ENCODE peak calls at places on chromosomes 1 and 21, in five cellular contexts. H is kidney, T is left ventricle myocardium inferior, G is endodermal cell, Y is left lung. L is an unnamed sample.

GRCh38 chr1:32724678-32725594 is 22.4 kb upstream of the SYNC start:
- DNase-seq in Y (no peak), T (peak), H (no peak), G (peak), L (peak)

GRCh38 chr1:8174807-8175206 is 143.1 kb upstream of the SLC45A1 start:
- DNase-seq in Y (no peak), H (no peak), G (no peak), T (no peak), L (no peak)

GRCh38 chr1:213415686-213416380 is 364.8 kb downstream of the RPS6KC1 start:
- DNase-seq in G (peak), T (no peak), H (no peak), Y (no peak), L (no peak)

GRCh38 chr1:27145934-27146354 is 9.0 kb downstream of the SLC9A1 start:
- DNase-seq in H (peak), T (no peak), Y (no peak), G (peak), L (peak)

GRCh38 chr1:155008015-155008941 is 5.7 kb downstream of the ZBTB7B start:
- DNase-seq in H (peak), G (no peak), T (peak), Y (peak), L (no peak)

GRCh38 chr1:10755977-10756521 is 40.4 kb downstream of the CASZ1 start:
- DNase-seq in H (peak), G (no peak), T (peak), Y (peak), L (peak)

GRCh38 chr1:111656093-111657017 is 36.8 kb downstream of the RAP1A start:
- DNase-seq in T (no peak), G (peak), H (no peak), Y (no peak), L (peak)

GRCh38 chr1:30774550-30775432 is 17.2 kb upstream of the LAPTM5 start:
- DNase-seq in G (no peak), H (peak), Y (no peak), T (no peak), L (no peak)

GRCh38 chr21:37408464-37409193 is 42.1 kb downstream of the DYRK1A start:
- DNase-seq in G (no peak), T (no peak), H (no peak), Y (no peak), L (no peak)

GRCh38 chr1:28369518-28370219 is at the start of gene PHACTR4:
- DNase-seq in Y (peak), T (peak), G (peak), H (peak), L (peak)

GRCh38 chr1:245363821-245364220 is 209.0 kb downstream of the KIF26B start:
- DNase-seq in G (no peak), H (no peak), T (no peak), Y (no peak), L (no peak)

GRCh38 chr1:19096036-19096833 is 113.8 kb downstream of the UBR4 start:
- DNase-seq in H (no peak), G (peak), Y (no peak), T (no peak), L (no peak)

GRCh38 chr1:118158918-118159317 is 26.1 kb downstream of the SPAG17 start:
- DNase-seq in Y (no peak), T (no peak), H (no peak), G (no peak), L (peak)

GRCh38 chr1:115377411-115377810 is 39.4 kb upstream of the NGF start:
- DNase-seq in H (no peak), Y (no peak), G (no peak), T (no peak), L (peak)

GRCh38 chr1:21105807-21106206 is 70.9 kb downstream of the EIF4G3 start:
- DNase-seq in H (no peak), T (no peak), G (no peak), Y (no peak), L (no peak)

GRCh38 chr1:8629241-8630091 is 188.0 kb downstream of the RERE start:
- DNase-seq in H (no peak), Y (no peak), G (no peak), T (no peak), L (peak)

GRCh38 chr1:203807211-203807610 is 11.8 kb downstream of the ZBED6 start:
- DNase-seq in T (no peak), G (no peak), H (no peak), Y (no peak), L (peak)

GRCh38 chr1:84944767-84945486 is 51.9 kb upstream of the LPAR3 start:
- DNase-seq in T (peak), G (peak), Y (no peak), H (no peak), L (peak)

GRCh38 chr1:42221952-42222606 is 57.5 kb upstream of the GUCA2A start:
- DNase-seq in T (no peak), H (no peak), Y (no peak), G (no peak), L (no peak)

GRCh38 chr1:34231441-34231840 is 54.7 kb downstream of the C1orf94 start:
- DNase-seq in G (no peak), Y (no peak), H (no peak), T (no peak), L (no peak)

GRCh38 chr1:182570611-182570970 is 18.5 kb downstream of the RNASEL start:
- DNase-seq in T (no peak), H (no peak), G (no peak), Y (no peak), L (no peak)

GRCh38 chr1:20111452-20111851 is 7.9 kb downstream of the PLA2G2D start:
- DNase-seq in Y (no peak), G (no peak), T (no peak), H (no peak), L (no peak)

GRCh38 chr1:26360051-26360806 is 6.3 kb upstream of the CRYBG2 start:
- DNase-seq in Y (no peak), T (no peak), G (peak), H (no peak), L (no peak)

GRCh38 chr1:203519053-203519770 is 25.3 kb downstream of the OPTC start:
- DNase-seq in H (no peak), T (no peak), G (peak), Y (no peak), L (no peak)

GRCh38 chr1:94697839-94698238 is 122.3 kb upstream of the SLC44A3 start:
- DNase-seq in T (no peak), H (no peak), Y (no peak), G (peak), L (no peak)

GRCh38 chr1:178632619-178633018 is 92.4 kb upstream of the RALGPS2 start:
- DNase-seq in Y (no peak), T (no peak), G (no peak), H (no peak), L (peak)
- H3K4me3 ChIP-seq in Y (no peak), T (no peak), G (no peak), H (no peak), L (no peak)

GRCh38 chr1:15341634-15342375 is 67.9 kb upstream of the EFHD2 start:
- DNase-seq in Y (no peak), T (no peak), G (no peak), H (no peak), L (peak)

GRCh38 chr1:15339580-15339979 is 70.1 kb upstream of the EFHD2 start:
- DNase-seq in T (no peak), G (no peak), H (no peak), Y (no peak), L (no peak)

GRCh38 chr1:15343099-15343498 is 66.6 kb upstream of the EFHD2 start:
- DNase-seq in Y (no peak), G (no peak), T (no peak), H (peak), L (no peak)

GRCh38 chr1:15342568-15342967 is 67.1 kb upstream of the EFHD2 start:
- DNase-seq in H (peak), T (no peak), Y (no peak), G (no peak), L (no peak)

DNA sequence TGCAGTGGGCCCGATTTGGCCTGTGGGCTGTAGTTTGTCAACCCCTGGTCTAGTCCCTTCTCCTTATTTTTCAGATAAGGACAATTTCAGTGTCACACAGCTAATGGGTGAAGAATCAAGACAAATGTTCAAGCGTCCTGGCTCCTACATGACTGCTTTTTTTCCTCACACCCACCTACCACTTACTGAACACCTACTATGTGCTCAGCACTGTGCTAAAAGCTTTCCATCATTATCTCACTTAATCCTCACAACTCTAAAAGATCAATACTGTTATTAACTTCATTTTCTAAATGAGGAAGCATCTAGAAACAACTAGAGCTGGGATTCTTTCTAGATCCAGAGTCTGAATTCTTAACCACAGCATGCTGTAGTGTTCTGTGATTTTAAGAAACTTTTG is 68.5 kb upstream of the EFHD2 start:
- DNase-seq in T (no peak), Y (no peak), H (no peak), G (no peak), L (no peak)
- TF ChIP-seq CTCF in T (no peak), Y (no peak), H (no peak), G (no peak), L (no peak)

GRCh38 chr1:15965228-15965767 is 10.6 kb downstream of the ZBTB17 start:
- DNase-seq in T (no peak), Y (no peak), H (peak), G (no peak), L (peak)

GRCh38 chr1:15963968-15964648 is 11.8 kb downstream of the ZBTB17 start:
- DNase-seq in G (no peak), H (no peak), T (no peak), Y (no peak), L (no peak)

GRCh38 chr1:15962671-15963362 is 13.1 kb downstream of the ZBTB17 start:
- DNase-seq in H (no peak), T (no peak), Y (no peak), G (no peak), L (no peak)

GRCh38 chr1:15962176-15962575 is 13.7 kb downstream of the ZBTB17 start:
- DNase-seq in H (no peak), Y (no peak), T (no peak), G (no peak), L (no peak)

DNA sequence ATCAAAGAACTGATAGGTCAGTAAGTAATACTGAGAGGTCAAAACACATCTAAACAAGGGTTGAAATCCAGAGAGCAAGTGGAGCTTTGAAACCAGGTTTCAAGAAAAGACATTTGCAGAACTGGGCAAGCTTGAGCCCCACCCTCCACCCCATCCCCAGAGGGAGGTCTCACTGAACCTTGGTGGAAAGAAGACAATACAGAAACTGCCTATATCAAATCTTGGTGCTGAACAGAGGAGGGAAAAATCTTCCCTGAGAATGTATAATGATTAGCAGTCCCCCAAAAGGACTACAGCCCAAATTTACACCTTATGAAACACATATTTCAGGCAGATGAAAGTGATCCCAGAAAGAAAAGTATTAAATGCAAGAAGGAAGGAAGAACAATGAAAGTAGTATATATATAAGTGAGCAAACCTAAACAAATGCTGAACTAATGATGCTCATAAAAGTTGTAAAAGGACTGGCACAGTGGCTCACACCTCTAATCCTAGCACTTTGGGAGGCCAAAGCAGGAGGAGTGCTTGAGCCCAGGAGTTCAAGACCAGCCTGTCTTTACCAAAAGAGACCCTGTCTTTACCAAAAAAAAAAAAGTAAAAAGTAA is 12.4 kb downstream of the ZBTB17 start:
- DNase-seq in T (no peak), H (no peak), Y (no peak), G (no peak), L (no peak)
- H3K4me3 ChIP-seq in T (no peak), H (no peak), Y (no peak), G (no peak), L (no peak)

GRCh38 chr1:24932284-24932683 is 2.2 kb upstream of the RUNX3 start:
- DNase-seq in T (peak), G (peak), Y (peak), H (no peak), L (no peak)
- TF ChIP-seq CTCF in T (peak), G (peak), Y (peak), H (peak), L (no peak)

DNA sequence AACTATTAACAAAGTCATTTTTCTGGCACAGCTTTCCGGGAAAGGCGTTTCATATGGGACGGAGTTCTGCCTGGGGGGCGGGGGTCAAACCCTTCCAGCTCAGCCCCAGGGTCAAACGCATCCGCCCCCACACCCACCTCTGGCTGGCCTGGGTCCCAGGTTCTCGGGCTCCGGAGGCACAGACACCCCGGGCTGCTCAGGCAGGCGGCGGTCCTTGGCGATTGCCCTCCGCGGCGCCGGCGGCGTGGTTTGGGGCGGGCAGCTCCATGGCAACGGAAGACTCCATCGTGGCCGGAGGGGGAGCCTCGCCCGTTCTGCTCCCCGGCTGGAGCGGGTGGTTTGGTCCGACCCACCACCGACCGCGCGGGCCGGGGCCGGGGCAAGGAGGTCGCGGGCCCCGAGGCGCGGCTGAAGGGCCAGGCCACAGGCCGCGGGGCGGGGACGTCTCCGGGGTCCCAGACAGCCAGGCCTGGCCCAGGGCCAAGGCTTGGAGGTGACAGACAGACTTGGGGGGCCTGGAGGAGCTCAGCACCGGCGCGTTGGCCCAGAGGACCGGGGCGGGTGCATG is at the start of gene CFAP74:
- DNase-seq in Y (peak), T (no peak), H (no peak), G (peak), L (peak)
- H3K4me3 ChIP-seq in Y (no peak), T (peak), H (no peak), G (peak), L (no peak)

DNA sequence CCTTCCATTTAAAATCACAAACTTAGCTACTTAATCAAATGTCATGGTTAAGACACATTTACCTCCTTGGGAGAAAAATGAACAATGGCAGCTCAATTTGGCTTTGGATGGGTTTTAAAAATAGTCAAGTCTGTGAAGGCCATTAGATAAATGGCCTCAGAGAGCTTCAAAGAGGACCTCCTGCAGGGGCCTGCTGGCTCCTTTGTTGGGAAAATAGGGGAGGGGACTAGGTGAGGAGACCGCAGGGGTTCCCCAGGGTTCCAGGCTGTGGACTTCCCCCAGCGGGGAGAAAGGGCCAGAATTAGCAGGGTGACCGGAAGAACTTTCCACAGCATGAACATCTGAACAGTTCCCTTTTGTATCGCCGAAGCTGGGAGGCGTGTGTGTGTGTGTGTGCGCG is 3.4 kb upstream of the AJAP1 start:
- DNase-seq in G (peak), H (no peak), Y (no peak), T (no peak), L (no peak)
- TF ChIP-seq CTCF in G (no peak), H (no peak), Y (no peak), T (no peak), L (no peak)

GRCh38 chr21:42614811-42615342 is 38.5 kb upstream of the PDE9A start:
- DNase-seq in H (peak), Y (no peak), G (peak), T (no peak), L (peak)
- H3K4me3 ChIP-seq in H (peak), Y (peak), G (no peak), T (no peak), L (no peak)

GRCh38 chr1:3067671-3068399 is 1.2 kb upstream of the PRDM16 start:
- DNase-seq in T (peak), H (peak), Y (peak), G (peak), L (no peak)

GRCh38 chr1:3070654-3071506 is 1.9 kb downstream of the PRDM16 start:
- DNase-seq in H (peak), G (peak), Y (peak), T (peak), L (peak)

GRCh38 chr1:3068400-3069361 is at the start of gene PRDM16:
- DNase-seq in T (peak), H (peak), Y (peak), G (peak), L (peak)

GRCh38 chr1:3070304-3070653 is 1.3 kb downstream of the PRDM16 start:
- DNase-seq in H (no peak), Y (no peak), T (no peak), G (no peak), L (no peak)

DNA sequence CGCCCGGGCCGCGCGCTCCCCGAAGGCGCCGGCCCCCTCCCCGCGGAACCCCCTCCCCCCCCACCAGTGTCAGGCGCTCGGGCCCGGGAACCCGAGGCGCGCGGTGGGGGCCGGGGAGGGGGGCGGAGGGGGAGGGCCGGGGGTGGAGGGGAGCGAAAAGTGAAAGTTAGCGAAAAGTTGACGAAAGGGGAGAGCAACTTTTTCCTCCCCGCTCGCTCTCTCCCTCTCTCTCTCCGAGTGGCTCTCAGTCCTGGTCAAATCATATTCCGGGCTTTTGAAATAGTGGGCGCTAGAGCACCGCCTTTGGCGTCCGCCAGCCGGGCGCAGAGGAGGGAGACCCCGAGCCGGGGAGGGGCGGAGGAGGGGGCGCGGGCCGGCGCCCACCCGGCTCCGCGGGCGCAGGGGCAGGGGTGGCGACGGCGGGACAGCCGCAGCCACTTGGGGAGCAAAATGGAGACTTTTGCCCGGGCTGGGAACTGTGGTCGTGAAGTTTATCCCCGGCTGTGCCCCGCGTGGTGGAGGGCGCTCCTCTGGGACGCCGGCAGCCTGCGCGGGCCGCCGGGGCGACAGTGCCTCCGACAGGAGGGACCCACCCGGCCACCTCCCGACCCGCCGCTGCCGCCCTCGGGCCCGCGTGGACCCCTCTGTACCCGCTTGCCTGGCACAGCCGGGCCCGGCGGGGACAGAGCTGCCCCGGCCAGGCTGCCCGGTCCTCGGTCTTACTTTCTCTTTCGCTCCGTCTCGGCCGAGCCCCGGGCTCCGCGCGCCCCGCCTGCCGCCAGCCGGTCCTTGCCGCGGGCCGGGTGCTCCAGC is 694 bp downstream of the PRDM16 start:
- DNase-seq in G (peak), H (peak), T (peak), Y (peak), L (peak)
- TF ChIP-seq CTCF in G (peak), H (no peak), T (peak), Y (no peak), L (no peak)

GRCh38 chr21:29302340-29302991 is 3.7 kb downstream of the BACH1 start:
- DNase-seq in Y (no peak), H (no peak), G (no peak), T (no peak), L (peak)
- H3K4me3 ChIP-seq in Y (no peak), H (peak), G (no peak), T (peak), L (peak)

DNA sequence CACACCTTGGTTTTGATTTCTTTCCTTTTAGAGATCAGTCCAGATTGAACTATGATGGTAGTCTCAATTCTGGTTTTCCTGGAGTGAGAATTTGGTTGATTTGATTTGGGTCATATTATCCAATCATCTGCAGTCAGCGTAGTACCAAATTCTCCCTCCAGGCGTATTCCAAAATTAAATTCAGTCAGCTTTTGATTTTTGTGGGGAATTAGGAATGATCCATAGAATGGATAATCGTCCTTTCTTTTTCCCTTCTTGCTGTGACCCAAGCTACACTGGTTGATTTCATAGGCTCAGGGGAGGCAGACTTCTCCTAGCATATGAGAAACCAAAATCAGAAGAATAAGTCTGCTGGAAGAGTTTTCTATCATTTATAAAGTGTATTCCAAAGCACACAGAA is 4.9 kb downstream of the PRCC start:
- DNase-seq in Y (no peak), T (no peak), G (no peak), H (no peak), L (no peak)
- TF ChIP-seq CTCF in Y (no peak), T (no peak), G (peak), H (no peak), L (no peak)

L was measured in foreskin fibroblast.